ENCODE peak calls at places on chromosomes 6 and 20, in five cellular contexts. F is NCI-H1105; X is stimulated activated CD8-positive, alpha-beta memory T cell treated with anti-CD3 and anti-CD28 coated beads, Interleukin-2, amount 100 ng/mL, for 1 hour; C is hypothalamus; H is epithelial cell of esophagus. I is an unnamed sample.

GRCh38 chr6:138465007-138465645 is 34.2 kb downstream of the NHSL1 start:
- DNase-seq in H (peak), F (no peak), C (no peak), X (no peak), I (no peak)

GRCh38 chr20:20860078-20860806 is 147.8 kb upstream of the RALGAPA2 start:
- DNase-seq in X (peak), C (peak), F (peak), H (peak), I (peak)

GRCh38 chr6:23533954-23534725 is 591.9 kb upstream of the NRSN1 start:
- DNase-seq in F (peak), X (no peak), C (no peak), H (peak), I (no peak)

GRCh38 chr6:100370265-100370664 is 94.5 kb downstream of the SIM1 start:
- DNase-seq in F (no peak), X (no peak), H (no peak), C (no peak), I (no peak)

GRCh38 chr6:105429676-105430075 is 26.8 kb upstream of the PREP start:
- DNase-seq in H (no peak), X (no peak), F (no peak), C (no peak), I (no peak)

GRCh38 chr6:165227644-165228329 is 81.6 kb downstream of the C6orf118 start:
- DNase-seq in H (peak), F (no peak), X (no peak), C (no peak), I (no peak)

GRCh38 chr6:51350308-51350904 is 531.7 kb downstream of the TFAP2B start:
- DNase-seq in C (no peak), H (peak), F (no peak), X (no peak), I (no peak)

GRCh38 chr6:140915001-140915950 is 1217.4 kb upstream of the GJE1 start:
- DNase-seq in H (no peak), F (peak), X (no peak), C (no peak), I (no peak)

GRCh38 chr6:82144852-82145332 is 102.7 kb downstream of the IBTK start:
- DNase-seq in X (no peak), H (peak), F (no peak), C (no peak), I (no peak)

GRCh38 chr6:142236686-142237085 is 65.1 kb upstream of the ADGRG6 start:
- DNase-seq in X (no peak), C (no peak), H (no peak), F (no peak), I (no peak)

GRCh38 chr6:32709625-32710024 is 31.6 kb upstream of the HLA-DQA2 start:
- DNase-seq in H (no peak), C (no peak), F (no peak), X (no peak), I (no peak)

GRCh38 chr20:49768204-49769124 is 44.2 kb upstream of the SLC9A8 start:
- DNase-seq in F (no peak), H (peak), C (no peak), X (no peak), I (no peak)

GRCh38 chr20:63106108-63106764 is 99.5 kb upstream of the BHLHE23 start:
- DNase-seq in X (no peak), H (no peak), C (no peak), F (no peak), I (no peak)

GRCh38 chr6:34745277-34746103 is 11.8 kb upstream of the SNRPC start:
- DNase-seq in C (no peak), F (no peak), X (no peak), H (peak), I (no peak)

GRCh38 chr6:189676-190075 is 102.6 kb upstream of the DUSP22 start:
- DNase-seq in X (no peak), F (no peak), C (no peak), H (no peak), I (no peak)

GRCh38 chr6:90835584-90836212 is 248.8 kb upstream of the MAP3K7 start:
- DNase-seq in F (peak), C (no peak), X (no peak), H (no peak), I (no peak)

GRCh38 chr20:4949833-4950178 is 51.5 kb downstream of the SLC23A2 start:
- DNase-seq in C (no peak), X (no peak), H (peak), F (no peak), I (no peak)

GRCh38 chr6:29976588-29977424 is 34.5 kb downstream of the HLA-A start:
- DNase-seq in X (no peak), F (peak), H (peak), C (peak), I (peak)

GRCh38 chr6:55892749-55893357 is 17.5 kb upstream of the BMP5 start:
- DNase-seq in F (no peak), H (peak), C (no peak), X (no peak), I (no peak)

GRCh38 chr6:64270083-64270482 is 634.5 kb downstream of the PHF3 start:
- DNase-seq in C (no peak), X (no peak), F (no peak), H (peak), I (no peak)

GRCh38 chr6:87103977-87104601 is 9.2 kb upstream of the CGA start:
- DNase-seq in F (no peak), H (no peak), C (no peak), X (no peak), I (no peak)

GRCh38 chr6:11830520-11830919 is 51.9 kb upstream of the ADTRP start:
- DNase-seq in X (no peak), H (no peak), F (no peak), C (no peak), I (no peak)

GRCh38 chr6:3612341-3613041 is 139.0 kb downstream of the PXDC1 start:
- DNase-seq in X (no peak), F (peak), H (peak), C (no peak), I (no peak)

GRCh38 chr6:150079604-150080003 is 10.7 kb upstream of the ULBP3 start:
- DNase-seq in H (no peak), C (no peak), X (no peak), F (no peak), I (no peak)

GRCh38 chr6:155448823-155449789 is 6.5 kb downstream of the NOX3 start:
- DNase-seq in X (no peak), F (peak), C (no peak), H (no peak), I (peak)

GRCh38 chr6:3229566-3230274 is 2.3 kb upstream of the TUBB2B start:
- DNase-seq in C (no peak), X (no peak), F (peak), H (no peak), I (peak)

GRCh38 chr6:170186909-170187668 is 103.8 kb downstream of the DLL1 start:
- DNase-seq in C (no peak), H (no peak), X (no peak), F (peak), I (no peak)

GRCh38 chr6:17831135-17831534 is 124.4 kb upstream of the NUP153 start:
- DNase-seq in F (no peak), X (no peak), C (no peak), H (no peak), I (no peak)

GRCh38 chr6:4922488-4923037 is 81.3 kb downstream of the RPP40 start:
- DNase-seq in C (no peak), X (no peak), H (no peak), F (no peak), I (no peak)

GRCh38 chr6:10518461-10519216 is 2.5 kb upstream of the GCNT2 start:
- DNase-seq in H (peak), F (no peak), X (no peak), C (no peak), I (no peak)

GRCh38 chr6:89843070-89843469 is 13.4 kb downstream of the CASP8AP2 start:
- DNase-seq in F (no peak), C (no peak), H (peak), X (no peak), I (no peak)

GRCh38 chr20:48657426-48658197 is 170.2 kb downstream of the PREX1 start:
- DNase-seq in C (peak), H (peak), F (peak), X (peak), I (peak)

GRCh38 chr20:5481872-5482271 is 165.1 kb upstream of the PROKR2 start:
- DNase-seq in C (no peak), F (no peak), X (no peak), H (no peak), I (no peak)

GRCh38 chr6:117484052-117484646 is 1.7 kb downstream of the DCBLD1 start:
- DNase-seq in C (no peak), H (no peak), F (no peak), X (no peak), I (no peak)

GRCh38 chr6:81612136-81612535 is 140.3 kb downstream of the TENT5A start:
- DNase-seq in C (no peak), F (no peak), H (no peak), X (no peak), I (no peak)

GRCh38 chr6:123777554-123777953 is 26.1 kb upstream of the NKAIN2 start:
- DNase-seq in F (peak), X (no peak), H (peak), C (no peak), I (no peak)

GRCh38 chr6:128932061-128932460 is 49.1 kb downstream of the LAMA2 start:
- DNase-seq in X (no peak), C (no peak), H (peak), F (no peak), I (no peak)

GRCh38 chr6:85551264-85551663 is 42.4 kb downstream of the SNX14 start:
- DNase-seq in X (no peak), H (peak), F (no peak), C (no peak), I (no peak)